ENCODE peak calls at places on chromosomes 2 and 18, in four cellular contexts. N is GM13976, T is HFFc6, U is fibroblast of the aortic adventitia. F is an unnamed sample.
A peak's percentile ranks its signal among the peaks of the same experiment; 100 is the strongest.

GRCh38 chr2:96993367-96993766 is 7.0 kb upstream of the FAM178B start:
- DNase-seq in U (no peak), N (no peak), T (no peak), F (no peak)

GRCh38 chr2:36397728-36398413 is 42.3 kb downstream of the CRIM1 start:
- DNase-seq in U (no peak), N (no peak), T (no peak), F (no peak)

GRCh38 chr18:9029131-9029530 is 73.4 kb upstream of the NDUFV2 start:
- DNase-seq in U (peak; percentile 53), T (no peak), N (no peak), F (peak; percentile 55)

GRCh38 chr2:134207589-134208209 is 46.2 kb upstream of the MGAT5 start:
- DNase-seq in N (peak; percentile 42), T (peak; percentile 43), U (peak; percentile 42), F (peak; percentile 59)

GRCh38 chr2:16821696-16822095 is 156.1 kb upstream of the CYRIA start:
- DNase-seq in T (no peak), U (no peak), N (no peak), F (no peak)

GRCh38 chr18:57113783-57114465 is 33.0 kb upstream of the BOD1L2 start:
- DNase-seq in T (no peak), N (no peak), U (no peak), F (no peak)

GRCh38 chr18:23268641-23269040 is 133.4 kb downstream of the CABLES1 start:
- DNase-seq in U (no peak), N (no peak), T (no peak), F (no peak)

GRCh38 chr2:156663757-156664409 is 227.7 kb downstream of the GPD2 start:
- DNase-seq in N (peak; percentile 27), T (no peak), U (no peak), F (no peak)

GRCh38 chr2:118699816-118700215 is 147.6 kb downstream of the EN1 start:
- DNase-seq in U (no peak), T (no peak), N (no peak), F (no peak)

GRCh38 chr2:41920812-41921211 is 127.0 kb upstream of the PKDCC start:
- DNase-seq in U (no peak), T (no peak), N (no peak), F (no peak)

GRCh38 chr2:111192778-111193368 is 72.2 kb downstream of the BCL2L11 start:
- DNase-seq in T (no peak), U (no peak), N (no peak), F (no peak)

GRCh38 chr18:10476430-10476829 is 22.0 kb downstream of the APCDD1 start:
- DNase-seq in U (peak; percentile 22), N (no peak), T (peak; percentile 1), F (peak; percentile 35)

GRCh38 chr18:35142270-35142605 is 98.6 kb upstream of the ZNF397 start:
- DNase-seq in U (no peak), N (no peak), T (no peak), F (no peak)

GRCh38 chr2:234003972-234004617 is 46.4 kb upstream of the SPP2 start:
- DNase-seq in T (peak; percentile 85), U (peak; percentile 96), N (no peak), F (peak; percentile 88)